ENCODE peak calls at places on chromosomes 13 and 19, in five cellular contexts. One of them, this sample, is unnamed.

GRCh38 chr13:35165205-35165604 is 223.1 kb downstream of the NBEA start:
- DNase-seq in GM12878: no peak
- DNase-seq in mammary epithelial cell: no peak
- DNase-seq in H9: no peak
- DNase-seq in endodermal cell: no peak
- DNase-seq in this sample: no peak

GRCh38 chr13:29482504-29482903 is 113.0 kb downstream of the SLC7A1 start:
- DNase-seq in GM12878: no peak
- DNase-seq in mammary epithelial cell: no peak
- DNase-seq in H9: no peak
- DNase-seq in endodermal cell: peak
- DNase-seq in this sample: no peak

GRCh38 chr19:29811125-29812079 is at the start of gene CCNE1:
- DNase-seq in GM12878: no peak
- DNase-seq in mammary epithelial cell: peak
- DNase-seq in H9: peak
- DNase-seq in endodermal cell: peak
- DNase-seq in this sample: no peak

GRCh38 chr19:50460161-50460765 is 16.0 kb upstream of the EMC10 start:
- DNase-seq in GM12878: peak
- DNase-seq in mammary epithelial cell: no peak
- DNase-seq in H9: no peak
- DNase-seq in endodermal cell: no peak
- DNase-seq in this sample: no peak

GRCh38 chr13:40665061-40665753 is 1.2 kb downstream of the FOXO1 start:
- DNase-seq in GM12878: no peak
- DNase-seq in mammary epithelial cell: peak
- DNase-seq in H9: no peak
- DNase-seq in endodermal cell: peak
- DNase-seq in this sample: no peak

GRCh38 chr19:6402834-6403608 is 10.1 kb upstream of the GTF2F1 start:
- DNase-seq in GM12878: no peak
- DNase-seq in mammary epithelial cell: no peak
- DNase-seq in H9: no peak
- DNase-seq in endodermal cell: no peak
- DNase-seq in this sample: no peak

GRCh38 chr13:91785435-91786137 is 387.2 kb downstream of the GPC5 start:
- DNase-seq in GM12878: no peak
- DNase-seq in mammary epithelial cell: no peak
- DNase-seq in H9: no peak
- DNase-seq in endodermal cell: no peak
- DNase-seq in this sample: no peak

GRCh38 chr19:3818479-3818878 is 32.3 kb upstream of the MATK start:
- DNase-seq in GM12878: no peak
- DNase-seq in mammary epithelial cell: no peak
- DNase-seq in H9: no peak
- DNase-seq in endodermal cell: no peak
- DNase-seq in this sample: no peak

GRCh38 chr13:48066310-48066989 is 28.5 kb downstream of the MED4 start:
- DNase-seq in GM12878: peak
- DNase-seq in mammary epithelial cell: peak
- DNase-seq in H9: no peak
- DNase-seq in endodermal cell: no peak
- DNase-seq in this sample: no peak

GRCh38 chr13:27663947-27664346 is 42.3 kb downstream of the POLR1D start:
- DNase-seq in GM12878: no peak
- DNase-seq in mammary epithelial cell: no peak
- DNase-seq in H9: peak
- DNase-seq in endodermal cell: peak
- DNase-seq in this sample: no peak

GRCh38 chr19:16930753-16931152 is 42.0 kb downstream of the F2RL3 start:
- DNase-seq in GM12878: no peak
- DNase-seq in mammary epithelial cell: no peak
- DNase-seq in H9: no peak
- DNase-seq in endodermal cell: no peak
- DNase-seq in this sample: no peak

GRCh38 chr13:38167164-38167822 is 182.4 kb upstream of the UFM1 start:
- DNase-seq in GM12878: peak
- DNase-seq in mammary epithelial cell: no peak
- DNase-seq in H9: no peak
- DNase-seq in endodermal cell: no peak
- DNase-seq in this sample: no peak

GRCh38 chr19:19445911-19446361 is 40.5 kb downstream of the GATAD2A start:
- DNase-seq in GM12878: no peak
- DNase-seq in mammary epithelial cell: peak
- DNase-seq in H9: no peak
- DNase-seq in endodermal cell: no peak
- DNase-seq in this sample: no peak

GRCh38 chr13:108947551-108948030 is 318.2 kb downstream of the MYO16 start:
- DNase-seq in GM12878: no peak
- DNase-seq in mammary epithelial cell: no peak
- DNase-seq in H9: no peak
- DNase-seq in endodermal cell: no peak
- DNase-seq in this sample: no peak
- H3K9ac ChIP-seq in GM12878: no peak
- H3K9ac ChIP-seq in mammary epithelial cell: no peak
- H3K9ac ChIP-seq in H9: no peak
- H3K9ac ChIP-seq in endodermal cell: no peak
- H3K9ac ChIP-seq in this sample: peak

DNA sequence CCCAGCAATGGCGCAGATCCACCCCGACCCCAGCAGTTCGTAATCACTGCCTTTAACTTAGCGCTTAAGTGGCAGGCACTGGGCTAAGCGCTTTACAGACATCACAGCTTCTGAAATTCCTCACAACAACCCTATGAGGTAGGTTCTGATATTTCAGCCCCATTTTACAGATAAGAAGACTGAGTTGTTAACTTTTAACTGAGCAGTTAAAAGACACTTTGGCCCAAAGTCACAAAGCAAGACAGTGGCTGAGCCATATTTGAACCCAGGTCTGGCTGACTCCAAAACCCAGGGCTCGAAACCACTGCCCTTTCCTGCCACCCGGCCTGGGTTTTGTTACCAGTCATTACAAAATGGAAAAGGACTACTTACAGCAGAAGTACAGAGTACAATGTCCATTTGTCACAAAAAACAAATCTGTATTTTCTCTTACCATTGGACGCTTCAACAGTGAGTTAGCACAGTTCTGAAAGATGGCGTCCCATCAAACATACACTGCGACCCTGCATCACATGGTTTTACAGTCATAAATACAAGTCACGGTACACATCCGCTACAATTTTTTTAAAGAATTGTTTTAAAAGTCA is 8.5 kb downstream of the HNRNPL start:
- DNase-seq in GM12878: no peak
- DNase-seq in mammary epithelial cell: no peak
- DNase-seq in H9: no peak
- DNase-seq in endodermal cell: no peak
- DNase-seq in this sample: no peak
- H3K9ac ChIP-seq in GM12878: no peak
- H3K9ac ChIP-seq in mammary epithelial cell: no peak
- H3K9ac ChIP-seq in H9: no peak
- H3K9ac ChIP-seq in endodermal cell: no peak
- H3K9ac ChIP-seq in this sample: no peak

DNA sequence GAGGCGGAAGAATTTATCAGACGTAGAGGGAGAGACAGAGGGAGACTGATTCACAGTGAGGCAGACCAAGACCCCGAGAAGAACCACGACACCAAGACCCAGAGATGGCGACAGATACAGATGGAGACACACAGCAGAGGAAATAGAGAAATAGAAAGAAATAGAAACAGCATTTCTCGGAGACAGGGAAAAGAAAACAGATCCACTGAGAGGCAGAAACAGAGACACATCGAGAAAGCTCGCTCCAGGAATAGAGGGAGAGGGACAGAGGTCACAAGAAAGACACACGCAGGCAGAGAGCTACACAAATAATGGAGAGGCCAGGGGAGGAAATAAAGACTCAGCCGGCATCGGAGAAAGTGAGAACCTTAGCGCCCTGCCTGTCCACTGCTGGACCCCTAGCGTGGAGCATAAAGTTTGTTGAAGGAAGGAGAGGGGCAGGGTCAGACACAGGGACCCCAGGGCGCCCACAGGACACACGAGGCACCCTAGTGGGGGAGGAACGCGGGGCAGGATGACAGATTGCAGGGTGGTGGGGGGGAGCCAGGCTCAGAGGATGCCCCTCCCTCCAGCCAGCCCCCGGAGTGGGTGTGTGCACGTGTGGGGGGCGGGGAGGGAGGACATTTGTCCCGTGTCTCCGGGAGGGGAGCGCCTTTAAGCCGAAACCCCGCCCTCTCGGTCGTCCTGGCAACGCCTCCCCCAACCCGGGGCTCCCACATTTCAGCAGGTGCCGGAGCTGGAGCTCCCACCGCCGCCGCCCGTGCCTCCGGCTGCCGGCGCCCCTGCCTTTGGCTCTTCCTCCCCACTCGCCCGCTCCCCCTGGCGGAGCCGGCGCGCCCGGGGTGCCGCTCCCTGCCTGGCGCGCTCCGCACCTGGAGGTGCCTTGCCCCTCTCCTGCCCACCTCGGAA is at the start of gene PRKCG:
- DNase-seq in GM12878: no peak
- DNase-seq in mammary epithelial cell: peak
- DNase-seq in H9: peak
- DNase-seq in endodermal cell: peak
- DNase-seq in this sample: no peak
- H3K9ac ChIP-seq in GM12878: no peak
- H3K9ac ChIP-seq in mammary epithelial cell: no peak
- H3K9ac ChIP-seq in H9: peak
- H3K9ac ChIP-seq in endodermal cell: peak
- H3K9ac ChIP-seq in this sample: no peak

GRCh38 chr19:33102893-33103292 is 21.9 kb downstream of the GPATCH1 start:
- DNase-seq in GM12878: no peak
- DNase-seq in mammary epithelial cell: no peak
- DNase-seq in H9: no peak
- DNase-seq in endodermal cell: no peak
- DNase-seq in this sample: no peak
- H3K9ac ChIP-seq in GM12878: no peak
- H3K9ac ChIP-seq in mammary epithelial cell: no peak
- H3K9ac ChIP-seq in H9: no peak
- H3K9ac ChIP-seq in endodermal cell: no peak
- H3K9ac ChIP-seq in this sample: no peak